ENCODE peak calls at places on chromosome 13, in four cellular contexts. One of them, this sample, is unnamed.

GRCh38 chr13:20415694-20416107 is 110.0 kb downstream of the CRYL1 start:
- DNase-seq in transverse colon: no peak
- DNase-seq in prostate gland: no peak
- DNase-seq in HCT116: no peak
- DNase-seq in this sample: no peak

GRCh38 chr13:23365652-23366051 is 67.8 kb downstream of the SACS start:
- DNase-seq in transverse colon: no peak
- DNase-seq in prostate gland: no peak
- DNase-seq in HCT116: no peak
- DNase-seq in this sample: no peak

GRCh38 chr13:106096661-106097092 is 438.8 kb downstream of the EFNB2 start:
- DNase-seq in transverse colon: no peak
- DNase-seq in prostate gland: peak; percentile 54
- DNase-seq in HCT116: peak; percentile 86
- DNase-seq in this sample: no peak

GRCh38 chr13:113016526-113017295 is 47.7 kb downstream of the MCF2L start:
- DNase-seq in transverse colon: no peak
- DNase-seq in prostate gland: no peak
- DNase-seq in HCT116: no peak
- DNase-seq in this sample: no peak

GRCh38 chr13:51435002-51435578 is 17.7 kb downstream of the INTS6 start:
- DNase-seq in transverse colon: no peak
- DNase-seq in prostate gland: no peak
- DNase-seq in HCT116: no peak
- DNase-seq in this sample: no peak

GRCh38 chr13:59464926-59465325 is 698.8 kb downstream of the DIAPH3 start:
- DNase-seq in transverse colon: no peak
- DNase-seq in prostate gland: no peak
- DNase-seq in HCT116: no peak
- DNase-seq in this sample: no peak

GRCh38 chr13:110698689-110699088 is 7.2 kb downstream of the CARS2 start:
- DNase-seq in transverse colon: no peak
- DNase-seq in prostate gland: no peak
- DNase-seq in HCT116: no peak
- DNase-seq in this sample: no peak

GRCh38 chr13:26400545-26400944 is 146.6 kb downstream of the CDK8 start:
- DNase-seq in transverse colon: no peak
- DNase-seq in prostate gland: no peak
- DNase-seq in HCT116: no peak
- DNase-seq in this sample: no peak

GRCh38 chr13:95805921-95806320 is 129.0 kb downstream of the DNAJC3 start:
- DNase-seq in transverse colon: no peak
- DNase-seq in prostate gland: no peak
- DNase-seq in HCT116: no peak
- DNase-seq in this sample: no peak

GRCh38 chr13:49307365-49307764 is 59.6 kb downstream of the CDADC1 start:
- DNase-seq in transverse colon: no peak
- DNase-seq in prostate gland: no peak
- DNase-seq in HCT116: no peak
- DNase-seq in this sample: no peak
- H3K27ac ChIP-seq in transverse colon: peak overlapping the region; percentile 90
- H3K27ac ChIP-seq in prostate gland: peak overlapping the region; percentile 78
- H3K27ac ChIP-seq in HCT116: no peak overlapping the region
- H3K27ac ChIP-seq in this sample: peak overlapping the region; percentile 88

DNA sequence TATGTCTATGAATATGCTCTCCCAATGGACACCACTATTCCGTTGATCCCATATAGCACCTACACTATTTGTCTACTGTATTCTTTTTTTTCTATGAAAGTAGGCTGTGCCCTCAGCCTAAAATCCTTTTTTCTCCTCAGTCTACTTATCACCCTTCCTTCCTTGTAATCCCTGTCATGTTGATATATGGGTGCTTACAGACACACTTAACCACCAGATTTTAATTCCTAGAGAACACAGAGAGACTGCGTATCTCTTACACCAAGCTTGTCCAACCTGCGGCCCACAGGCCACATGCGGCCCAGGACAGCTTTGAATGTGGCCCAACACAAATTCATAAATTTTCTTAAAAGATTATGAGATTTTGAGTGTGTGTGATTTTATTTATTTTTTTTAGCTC is 101.1 kb downstream of the ZAR1L start:
- DNase-seq in transverse colon: no peak
- DNase-seq in prostate gland: no peak
- DNase-seq in HCT116: no peak
- DNase-seq in this sample: no peak
- H3K4me3 ChIP-seq in transverse colon: no peak overlapping the region
- H3K4me3 ChIP-seq in prostate gland: no peak overlapping the region
- H3K4me3 ChIP-seq in HCT116: no peak overlapping the region
- H3K4me3 ChIP-seq in this sample: no peak overlapping the region

DNA sequence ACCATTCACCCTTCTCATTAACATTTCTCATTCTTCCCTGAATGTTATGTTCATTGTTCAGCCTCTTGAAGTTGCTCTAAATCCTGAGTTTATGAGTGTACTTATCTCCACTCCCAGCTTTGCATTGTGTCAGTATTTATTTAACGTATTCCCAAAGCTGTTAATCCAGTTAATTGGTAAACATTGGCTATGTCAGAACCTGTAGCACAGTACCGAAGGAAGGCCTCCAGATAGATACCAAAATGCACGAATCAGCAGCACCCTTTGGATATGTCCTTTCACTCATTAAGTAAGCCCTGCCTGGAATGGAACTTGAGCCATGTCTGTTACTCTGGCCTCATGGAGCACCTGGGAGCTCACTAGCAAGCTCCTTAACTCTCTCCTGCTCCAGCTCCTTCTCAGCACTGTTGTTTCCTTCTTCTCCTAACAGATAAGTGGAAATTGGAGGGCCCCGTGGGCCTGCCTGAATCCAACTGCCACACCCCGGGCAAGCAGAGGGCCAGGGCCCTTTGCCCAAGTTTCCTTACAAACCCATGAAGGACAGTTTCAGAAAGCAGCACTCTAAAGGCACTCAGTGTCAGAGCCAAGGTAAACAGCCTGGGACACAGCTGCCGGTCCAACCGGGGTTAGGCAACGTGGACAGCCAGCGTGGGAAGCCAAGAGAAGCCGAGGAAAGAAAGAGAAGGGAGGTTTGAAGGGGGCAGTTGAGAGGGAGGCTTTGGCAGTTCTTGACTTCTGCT is 155.0 kb upstream of the SERP2 start:
- DNase-seq in transverse colon: peak; percentile 60
- DNase-seq in prostate gland: peak; percentile 96
- DNase-seq in HCT116: no peak
- DNase-seq in this sample: peak; percentile 73
- TF ChIP-seq POLR2AphosphoS5 in transverse colon: peak; percentile 15
- TF ChIP-seq POLR2AphosphoS5 in prostate gland: peak; percentile 90
- TF ChIP-seq POLR2AphosphoS5 in HCT116: no peak
- TF ChIP-seq POLR2AphosphoS5 in this sample: no peak

DNA sequence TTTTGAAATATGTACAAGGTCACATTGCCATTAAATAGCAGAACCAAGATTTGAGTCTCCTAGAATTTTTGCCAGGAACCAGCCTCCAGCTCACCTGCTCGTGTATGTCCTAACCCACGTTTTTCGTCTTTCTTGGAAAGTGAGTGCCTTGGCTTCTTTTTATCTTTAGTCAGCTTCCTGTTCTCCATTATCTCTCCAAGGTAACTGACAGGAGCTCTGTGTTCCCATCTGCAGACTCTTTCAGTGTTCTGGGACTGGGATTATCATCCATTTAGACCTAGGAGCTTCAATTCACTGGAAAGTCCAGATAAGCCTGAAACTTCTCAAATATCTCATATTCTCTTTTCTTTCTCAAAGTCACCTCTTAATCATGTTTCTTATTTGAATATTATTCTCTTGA is 193.7 kb downstream of the ZIC5 start:
- DNase-seq in transverse colon: no peak
- DNase-seq in prostate gland: no peak
- DNase-seq in HCT116: no peak
- DNase-seq in this sample: no peak
- H3K27ac ChIP-seq in transverse colon: no peak overlapping the region
- H3K27ac ChIP-seq in prostate gland: no peak overlapping the region
- H3K27ac ChIP-seq in HCT116: no peak overlapping the region
- H3K27ac ChIP-seq in this sample: no peak overlapping the region

DNA sequence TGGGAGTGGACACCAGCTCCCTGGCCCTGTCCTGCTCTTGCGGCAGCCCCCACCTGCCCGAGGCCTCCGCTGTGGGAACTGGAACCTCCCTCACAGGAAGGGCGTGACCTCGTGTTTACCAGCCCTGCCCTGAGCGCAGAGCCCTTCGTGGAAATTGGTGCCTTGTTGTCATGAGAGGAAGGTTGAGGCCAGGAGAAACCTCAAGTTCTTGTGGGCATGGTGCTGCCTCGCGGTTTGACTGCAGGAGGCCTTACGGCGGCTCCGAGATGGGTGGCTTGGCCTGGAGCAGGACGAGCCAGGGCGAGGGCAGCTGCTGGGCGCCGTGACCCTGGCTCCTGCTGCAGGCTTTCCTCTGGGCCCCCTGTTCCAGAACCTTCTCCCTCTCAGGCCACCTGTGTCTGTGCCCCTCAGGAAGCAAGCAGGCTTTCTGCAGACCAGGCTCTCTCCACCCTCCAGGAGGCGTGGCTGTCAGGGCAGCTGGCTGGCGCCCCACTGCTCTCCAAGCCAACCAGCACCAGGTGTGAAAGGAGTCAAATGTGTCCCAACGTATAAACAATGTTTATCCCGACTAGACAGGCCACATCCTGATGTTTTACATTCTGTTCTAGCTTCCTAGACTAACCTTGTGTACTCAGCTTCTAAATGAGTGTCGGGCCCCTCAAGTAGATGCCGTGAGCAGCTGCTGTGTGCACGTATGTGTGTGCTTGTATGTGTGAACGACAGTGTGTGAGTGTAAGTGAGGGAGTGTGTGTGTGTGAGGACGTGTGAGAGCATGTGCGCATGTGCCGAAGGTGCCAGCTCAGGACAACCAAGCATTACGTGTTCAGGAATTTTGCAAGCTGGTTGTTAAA is 10.4 kb upstream of the RASA3 start:
- DNase-seq in transverse colon: peak; percentile 78
- DNase-seq in prostate gland: peak; percentile 53
- DNase-seq in HCT116: no peak
- DNase-seq in this sample: no peak
- H3K4me3 ChIP-seq in transverse colon: no peak overlapping the region
- H3K4me3 ChIP-seq in prostate gland: no peak overlapping the region
- H3K4me3 ChIP-seq in HCT116: no peak overlapping the region
- H3K4me3 ChIP-seq in this sample: no peak overlapping the region

DNA sequence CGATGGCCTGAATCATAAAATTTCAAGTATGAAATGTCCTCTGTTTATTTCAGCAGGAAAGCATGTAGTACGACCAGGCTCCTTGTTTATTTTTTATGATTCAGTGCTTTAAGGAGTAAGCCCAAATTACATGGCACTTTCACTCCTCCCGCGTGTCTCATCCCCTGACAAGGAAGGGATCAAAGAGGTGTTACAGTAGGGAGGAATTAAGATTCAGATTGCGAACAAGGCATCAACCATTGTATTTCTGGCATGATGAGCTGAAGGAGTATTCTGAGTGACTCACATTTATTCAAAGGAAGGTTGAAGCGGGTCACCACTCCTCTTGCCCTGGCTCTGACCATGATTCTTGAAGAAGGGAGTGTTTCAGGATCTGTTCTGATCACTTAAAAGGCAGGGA is 46.1 kb upstream of the CNMD start:
- DNase-seq in transverse colon: no peak
- DNase-seq in prostate gland: no peak
- DNase-seq in HCT116: peak; percentile 49
- DNase-seq in this sample: no peak
- TF ChIP-seq POLR2AphosphoS5 in transverse colon: no peak
- TF ChIP-seq POLR2AphosphoS5 in prostate gland: no peak
- TF ChIP-seq POLR2AphosphoS5 in HCT116: no peak
- TF ChIP-seq POLR2AphosphoS5 in this sample: no peak